ENCODE peak calls at places on chromosome 2, in six cellular contexts. O is GDM1; Q is ovary; Y is right cardiac atrium; I is germinal center; U is central memory CD4-positive, alpha-beta T cell. J is an unnamed sample.

GRCh38 chr2:152134488-152135280 is 35.8 kb upstream of the CACNB4 start:
- DNase-seq in I (no peak), U (no peak), Y (no peak), Q (no peak), O (no peak), J (no peak)

GRCh38 chr2:233350708-233351107 is 3.6 kb upstream of the DGKD start:
- DNase-seq in I (no peak), Q (no peak), Y (no peak), O (peak), U (no peak), J (peak)

GRCh38 chr2:120871881-120872620 is 136.4 kb downstream of the GLI2 start:
- DNase-seq in O (no peak), Q (no peak), Y (peak), I (no peak), U (no peak), J (no peak)

GRCh38 chr2:128502638-128503246 is 184.1 kb upstream of the HS6ST1 start:
- DNase-seq in Q (no peak), I (no peak), U (no peak), O (no peak), Y (no peak), J (no peak)

GRCh38 chr2:171598713-171599319 is 76.5 kb downstream of the CYBRD1 start:
- DNase-seq in Y (no peak), Q (no peak), I (peak), O (peak), U (peak), J (no peak)

GRCh38 chr2:209423562-209424541 is at the start of gene MAP2:
- DNase-seq in Y (peak), O (no peak), I (peak), U (peak), Q (peak), J (peak)

GRCh38 chr2:70141754-70142589 is 48.8 kb downstream of the C2orf42 start:
- DNase-seq in Y (no peak), U (no peak), O (no peak), Q (no peak), I (peak), J (no peak)

GRCh38 chr2:136327162-136327852 is 209.4 kb upstream of the CXCR4 start:
- DNase-seq in U (peak), Y (no peak), O (no peak), I (peak), Q (no peak), J (no peak)

GRCh38 chr2:223563462-223563861 is 38.7 kb downstream of the SCG2 start:
- DNase-seq in Q (no peak), O (no peak), Y (no peak), I (no peak), U (no peak), J (no peak)

GRCh38 chr2:227411990-227412350 is 24.2 kb upstream of the SCYGR1 start:
- DNase-seq in Y (no peak), U (no peak), O (no peak), Q (no peak), I (no peak), J (no peak)

GRCh38 chr2:178225011-178225817 is 30.9 kb downstream of the OSBPL6 start:
- DNase-seq in Y (no peak), Q (no peak), U (no peak), O (no peak), I (no peak), J (no peak)

GRCh38 chr2:55134316-55134706 is 84.1 kb upstream of the RTN4 start:
- DNase-seq in U (no peak), O (no peak), Y (no peak), I (peak), Q (no peak), J (no peak)

GRCh38 chr2:134446431-134447091 is 192.7 kb downstream of the MGAT5 start:
- DNase-seq in I (no peak), Q (no peak), O (no peak), Y (no peak), U (no peak), J (no peak)

GRCh38 chr2:186871866-186872265 is 22.9 kb upstream of the ZSWIM2 start:
- DNase-seq in Q (no peak), U (no peak), O (no peak), I (no peak), Y (no peak), J (no peak)

J was measured in activated B cell treated with CpG ODN at 0.5 μM for 24 hours.